ENCODE peak calls at places on chromosomes 5 and 9, in nine cellular contexts. U, F, W, C, J, Z, O, T and R are unnamed samples.

GRCh38 chr5:19200251-19200650 is 787.7 kb downstream of the CDH18 start:
- DNase-seq in J (no peak), W (no peak), F (no peak), C (no peak), O (no peak), T (no peak), Z (no peak), U (no peak), R (no peak)

GRCh38 chr5:17317499-17317898 is 100.1 kb downstream of the BASP1 start:
- DNase-seq in O (no peak), T (no peak), J (no peak), U (no peak), W (no peak), C (peak), Z (no peak), F (no peak), R (no peak)

GRCh38 chr5:34656001-34656699 is at the start of gene RAI14:
- DNase-seq in J (peak), C (peak), O (peak), W (peak), T (peak), Z (peak), U (peak), F (no peak), R (peak)

GRCh38 chr5:620586-621180 is 8.5 kb downstream of the CEP72 start:
- DNase-seq in C (no peak), J (no peak), W (peak), Z (no peak), U (no peak), F (no peak), T (no peak), O (no peak), R (no peak)

GRCh38 chr9:75912951-75913350 is 22.5 kb downstream of the PCSK5 start:
- DNase-seq in J (no peak), C (no peak), O (no peak), T (no peak), W (no peak), U (no peak), Z (no peak), F (no peak), R (no peak)

GRCh38 chr5:179822444-179822990 is 1.8 kb downstream of the SQSTM1 start:
- DNase-seq in U (no peak), J (no peak), C (no peak), W (no peak), O (no peak), F (no peak), Z (no peak), T (no peak), R (no peak)

GRCh38 chr5:136043968-136044610 is 15.3 kb downstream of the TGFBI start:
- DNase-seq in T (no peak), U (no peak), F (no peak), Z (no peak), J (no peak), C (no peak), W (no peak), O (no peak), R (no peak)

GRCh38 chr5:102959055-102959454 is 160.9 kb downstream of the GIN1 start:
- DNase-seq in J (no peak), O (peak), C (peak), U (no peak), Z (no peak), F (no peak), W (no peak), T (no peak), R (no peak)

GRCh38 chr5:172229904-172230303 is 35.9 kb downstream of the EFCAB9 start:
- DNase-seq in W (no peak), J (no peak), Z (no peak), T (no peak), U (no peak), F (no peak), O (no peak), C (no peak), R (no peak)

GRCh38 chr5:160605266-160605665 is 183.6 kb downstream of the PTTG1 start:
- DNase-seq in Z (no peak), F (no peak), T (no peak), J (no peak), U (no peak), O (no peak), W (no peak), C (no peak), R (no peak)

GRCh38 chr5:54214747-54215146 is 95.6 kb downstream of the ARL15 start:
- DNase-seq in O (no peak), T (no peak), W (no peak), F (no peak), U (no peak), Z (no peak), J (no peak), C (no peak), R (no peak)

GRCh38 chr5:149038336-149039075 is 24.4 kb downstream of the SH3TC2 start:
- DNase-seq in Z (no peak), F (no peak), J (no peak), C (no peak), W (no peak), U (no peak), O (no peak), T (no peak), R (no peak)

GRCh38 chr9:119365291-119366027 is 3.8 kb downstream of the BRINP1 start:
- DNase-seq in W (no peak), F (peak), O (no peak), T (no peak), U (no peak), C (no peak), J (no peak), Z (no peak), R (no peak)

GRCh38 chr5:55855509-55855908 is 4.4 kb downstream of the IL31RA start:
- DNase-seq in O (no peak), J (no peak), T (no peak), F (no peak), U (no peak), C (peak), W (no peak), Z (no peak), R (no peak)

GRCh38 chr5:172707285-172708182 is 63.5 kb downstream of the DUSP1 start:
- DNase-seq in U (no peak), J (no peak), Z (no peak), F (peak), O (peak), W (no peak), T (no peak), C (peak), R (no peak)